ENCODE peak calls at places on chromosomes 4 and X, in eight cellular contexts. One of them, this sample, is unnamed.

GRCh38 chr4:10183462-10183861 is 66.9 kb upstream of the WDR1 start:
- DNase-seq in sigmoid colon: no peak
- DNase-seq in upper lobe of left lung: no peak
- DNase-seq in stomach: no peak
- DNase-seq in tibial nerve: no peak
- DNase-seq in GM12878: no peak
- DNase-seq in A549: no peak
- DNase-seq in transverse colon: no peak
- DNase-seq in this sample: no peak

GRCh38 chrX:10395179-10395578 is 225.2 kb downstream of the MID1 start:
- DNase-seq in GM12878: no peak
- DNase-seq in A549: no peak
- DNase-seq in sigmoid colon: no peak
- DNase-seq in upper lobe of left lung: no peak
- DNase-seq in stomach: no peak
- DNase-seq in tibial nerve: no peak
- DNase-seq in transverse colon: no peak
- DNase-seq in this sample: no peak

GRCh38 chr4:40587826-40588225 is 41.8 kb downstream of the RBM47 start:
- DNase-seq in stomach: peak
- DNase-seq in sigmoid colon: no peak
- DNase-seq in GM12878: no peak
- DNase-seq in transverse colon: no peak
- DNase-seq in A549: no peak
- DNase-seq in upper lobe of left lung: peak
- DNase-seq in tibial nerve: no peak
- DNase-seq in this sample: no peak

GRCh38 chr4:150244600-150244999 is 166.4 kb downstream of the DCLK2 start:
- DNase-seq in tibial nerve: no peak
- DNase-seq in transverse colon: no peak
- DNase-seq in A549: peak
- DNase-seq in GM12878: no peak
- DNase-seq in stomach: no peak
- DNase-seq in upper lobe of left lung: no peak
- DNase-seq in sigmoid colon: no peak
- DNase-seq in this sample: no peak

GRCh38 chr4:185847352-185848078 is 35.5 kb upstream of the SORBS2 start:
- DNase-seq in upper lobe of left lung: no peak
- DNase-seq in tibial nerve: no peak
- DNase-seq in transverse colon: no peak
- DNase-seq in GM12878: no peak
- DNase-seq in A549: peak
- DNase-seq in sigmoid colon: no peak
- DNase-seq in stomach: no peak
- DNase-seq in this sample: no peak

GRCh38 chr4:160983035-160983434 is 1180.8 kb downstream of the FSTL5 start:
- DNase-seq in tibial nerve: no peak
- DNase-seq in transverse colon: no peak
- DNase-seq in A549: no peak
- DNase-seq in sigmoid colon: no peak
- DNase-seq in upper lobe of left lung: no peak
- DNase-seq in stomach: no peak
- DNase-seq in GM12878: no peak
- DNase-seq in this sample: no peak

GRCh38 chrX:314049-314448 is 4.5 kb downstream of the GTPBP6 start:
- DNase-seq in transverse colon: no peak
- DNase-seq in upper lobe of left lung: no peak
- DNase-seq in GM12878: no peak
- DNase-seq in A549: no peak
- DNase-seq in sigmoid colon: peak
- DNase-seq in stomach: no peak
- DNase-seq in tibial nerve: no peak
- DNase-seq in this sample: no peak

GRCh38 chrX:47172549-47172948 is 21.1 kb upstream of the UBA1 start:
- DNase-seq in A549: no peak
- DNase-seq in GM12878: no peak
- DNase-seq in stomach: peak
- DNase-seq in transverse colon: no peak
- DNase-seq in sigmoid colon: no peak
- DNase-seq in tibial nerve: no peak
- DNase-seq in upper lobe of left lung: no peak
- DNase-seq in this sample: no peak

GRCh38 chr4:56552273-56552672 is 46.7 kb downstream of the ARL9 start:
- DNase-seq in transverse colon: no peak
- DNase-seq in upper lobe of left lung: no peak
- DNase-seq in stomach: no peak
- DNase-seq in sigmoid colon: no peak
- DNase-seq in tibial nerve: no peak
- DNase-seq in A549: no peak
- DNase-seq in GM12878: no peak
- DNase-seq in this sample: no peak

GRCh38 chrX:145630081-145630480 is 187.5 kb upstream of the SLITRK2 start:
- DNase-seq in upper lobe of left lung: no peak
- DNase-seq in stomach: no peak
- DNase-seq in GM12878: no peak
- DNase-seq in sigmoid colon: no peak
- DNase-seq in A549: no peak
- DNase-seq in transverse colon: no peak
- DNase-seq in tibial nerve: no peak
- DNase-seq in this sample: no peak

GRCh38 chr4:140862182-140862442 is 105.9 kb upstream of the TBC1D9 start:
- DNase-seq in GM12878: no peak
- DNase-seq in stomach: no peak
- DNase-seq in upper lobe of left lung: no peak
- DNase-seq in tibial nerve: no peak
- DNase-seq in A549: no peak
- DNase-seq in sigmoid colon: no peak
- DNase-seq in transverse colon: no peak
- DNase-seq in this sample: no peak

GRCh38 chrX:129759576-129760061 is 20.1 kb upstream of the SASH3 start:
- DNase-seq in transverse colon: peak
- DNase-seq in stomach: peak
- DNase-seq in upper lobe of left lung: peak
- DNase-seq in GM12878: no peak
- DNase-seq in sigmoid colon: no peak
- DNase-seq in A549: peak
- DNase-seq in tibial nerve: peak
- DNase-seq in this sample: no peak

GRCh38 chr4:139822391-139822790 is 156.8 kb downstream of the MGST2 start:
- DNase-seq in tibial nerve: no peak
- DNase-seq in stomach: no peak
- DNase-seq in upper lobe of left lung: no peak
- DNase-seq in GM12878: no peak
- DNase-seq in sigmoid colon: no peak
- DNase-seq in transverse colon: no peak
- DNase-seq in A549: no peak
- DNase-seq in this sample: no peak

GRCh38 chrX:7586126-7586525 is 256.8 kb upstream of the VCX start:
- DNase-seq in upper lobe of left lung: no peak
- DNase-seq in sigmoid colon: no peak
- DNase-seq in stomach: no peak
- DNase-seq in GM12878: no peak
- DNase-seq in A549: no peak
- DNase-seq in transverse colon: no peak
- DNase-seq in tibial nerve: no peak
- DNase-seq in this sample: no peak

GRCh38 chr4:36322921-36323354 is 41.5 kb downstream of the DTHD1 start:
- DNase-seq in upper lobe of left lung: no peak
- DNase-seq in tibial nerve: no peak
- DNase-seq in sigmoid colon: no peak
- DNase-seq in stomach: no peak
- DNase-seq in A549: no peak
- DNase-seq in transverse colon: no peak
- DNase-seq in GM12878: peak
- DNase-seq in this sample: no peak

GRCh38 chrX:34873500-34874225 is 68.9 kb upstream of the FAM47B start:
- DNase-seq in tibial nerve: no peak
- DNase-seq in A549: no peak
- DNase-seq in upper lobe of left lung: no peak
- DNase-seq in stomach: no peak
- DNase-seq in transverse colon: no peak
- DNase-seq in sigmoid colon: no peak
- DNase-seq in GM12878: no peak
- DNase-seq in this sample: no peak

GRCh38 chr4:113646456-113646809 is 115.1 kb downstream of the CAMK2D start:
- DNase-seq in A549: peak
- DNase-seq in upper lobe of left lung: no peak
- DNase-seq in stomach: no peak
- DNase-seq in sigmoid colon: no peak
- DNase-seq in GM12878: no peak
- DNase-seq in transverse colon: peak
- DNase-seq in tibial nerve: no peak
- DNase-seq in this sample: no peak

GRCh38 chrX:37825225-37825842 is 22.0 kb downstream of the DYNLT3 start:
- DNase-seq in transverse colon: peak
- DNase-seq in stomach: peak
- DNase-seq in A549: peak
- DNase-seq in sigmoid colon: peak
- DNase-seq in upper lobe of left lung: peak
- DNase-seq in tibial nerve: peak
- DNase-seq in GM12878: no peak
- DNase-seq in this sample: peak

GRCh38 chrX:15645266-15645665 is 19.3 kb downstream of the CLTRN start:
- DNase-seq in upper lobe of left lung: no peak
- DNase-seq in tibial nerve: no peak
- DNase-seq in sigmoid colon: no peak
- DNase-seq in A549: no peak
- DNase-seq in GM12878: no peak
- DNase-seq in transverse colon: no peak
- DNase-seq in stomach: no peak
- DNase-seq in this sample: no peak

GRCh38 chr4:17662694-17663093 is 48.3 kb downstream of the MED28 start:
- DNase-seq in A549: no peak
- DNase-seq in upper lobe of left lung: no peak
- DNase-seq in sigmoid colon: no peak
- DNase-seq in stomach: no peak
- DNase-seq in transverse colon: no peak
- DNase-seq in tibial nerve: no peak
- DNase-seq in GM12878: no peak
- DNase-seq in this sample: no peak

DNA sequence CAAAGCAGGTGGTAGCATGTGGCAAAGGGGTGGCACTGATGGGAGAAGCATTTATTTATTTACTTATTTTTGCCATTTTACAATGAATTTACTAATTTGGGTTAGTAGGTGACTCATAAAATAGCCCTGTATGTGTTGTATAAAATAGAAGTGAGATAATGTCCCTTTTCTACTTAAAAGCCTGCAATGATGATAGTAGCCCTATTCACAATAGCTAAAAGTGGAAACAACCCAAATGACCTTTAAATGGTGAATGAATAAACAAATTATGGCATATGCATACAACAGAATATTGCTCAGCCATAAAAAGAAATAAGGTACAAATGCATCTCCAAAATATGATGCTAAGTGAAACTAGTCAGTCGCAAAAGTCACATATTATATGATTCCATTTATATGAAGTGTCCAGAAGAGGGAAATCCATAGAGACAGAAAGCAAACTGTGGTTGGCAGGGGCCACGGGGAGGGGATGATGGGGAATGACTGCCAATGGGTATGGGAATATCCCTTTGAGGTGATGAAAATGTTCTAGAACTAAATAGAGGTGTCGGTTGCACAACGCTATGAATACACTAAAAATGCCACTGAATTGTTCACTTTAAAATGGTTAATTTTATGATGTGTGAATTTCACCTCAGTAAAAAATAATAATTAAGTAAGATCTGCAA is 35.8 kb upstream of the FAM9C start:
- DNase-seq in upper lobe of left lung: no peak
- DNase-seq in sigmoid colon: no peak
- DNase-seq in transverse colon: no peak
- DNase-seq in tibial nerve: no peak
- DNase-seq in stomach: no peak
- DNase-seq in A549: no peak
- DNase-seq in GM12878: no peak
- DNase-seq in this sample: no peak
- TF ChIP-seq EP300 in upper lobe of left lung: no peak
- TF ChIP-seq EP300 in sigmoid colon: no peak
- TF ChIP-seq EP300 in transverse colon: no peak
- TF ChIP-seq EP300 in tibial nerve: no peak
- TF ChIP-seq EP300 in stomach: no peak
- TF ChIP-seq EP300 in A549: no peak
- TF ChIP-seq EP300 in GM12878: no peak
- TF ChIP-seq EP300 in this sample: no peak

GRCh38 chr4:7067523-7068278 is at the start of gene GRPEL1:
- DNase-seq in A549: peak
- DNase-seq in GM12878: peak
- DNase-seq in tibial nerve: peak
- DNase-seq in transverse colon: peak
- DNase-seq in stomach: peak
- DNase-seq in upper lobe of left lung: peak
- DNase-seq in sigmoid colon: peak
- DNase-seq in this sample: peak

GRCh38 chr4:7068883-7069282 is 1.0 kb upstream of the GRPEL1 start:
- DNase-seq in upper lobe of left lung: no peak
- DNase-seq in transverse colon: no peak
- DNase-seq in A549: no peak
- DNase-seq in stomach: no peak
- DNase-seq in sigmoid colon: peak
- DNase-seq in GM12878: no peak
- DNase-seq in tibial nerve: no peak
- DNase-seq in this sample: no peak

GRCh38 chr4:7066493-7066892 is 1.4 kb downstream of the GRPEL1 start:
- DNase-seq in A549: no peak
- DNase-seq in GM12878: no peak
- DNase-seq in tibial nerve: no peak
- DNase-seq in sigmoid colon: peak
- DNase-seq in upper lobe of left lung: no peak
- DNase-seq in stomach: no peak
- DNase-seq in transverse colon: peak
- DNase-seq in this sample: peak

GRCh38 chr4:7067147-7067522 is 729 bp downstream of the GRPEL1 start:
- DNase-seq in sigmoid colon: no peak
- DNase-seq in upper lobe of left lung: peak
- DNase-seq in GM12878: no peak
- DNase-seq in A549: peak
- DNase-seq in stomach: peak
- DNase-seq in transverse colon: peak
- DNase-seq in tibial nerve: no peak
- DNase-seq in this sample: no peak

GRCh38 chr4:7068279-7068842 is 497 bp upstream of the GRPEL1 start:
- DNase-seq in transverse colon: no peak
- DNase-seq in GM12878: no peak
- DNase-seq in A549: no peak
- DNase-seq in stomach: no peak
- DNase-seq in tibial nerve: no peak
- DNase-seq in upper lobe of left lung: no peak
- DNase-seq in sigmoid colon: no peak
- DNase-seq in this sample: no peak
- TF ChIP-seq POLR2A in transverse colon: no peak
- TF ChIP-seq POLR2A in GM12878: peak
- TF ChIP-seq POLR2A in A549: peak
- TF ChIP-seq POLR2A in stomach: no peak
- TF ChIP-seq POLR2A in tibial nerve: peak
- TF ChIP-seq POLR2A in upper lobe of left lung: peak
- TF ChIP-seq POLR2A in sigmoid colon: no peak
- TF ChIP-seq POLR2A in this sample: peak

GRCh38 chr4:183291070-183291469 is 29.0 kb downstream of the CLDN22 start:
- DNase-seq in sigmoid colon: no peak
- DNase-seq in tibial nerve: no peak
- DNase-seq in GM12878: no peak
- DNase-seq in transverse colon: no peak
- DNase-seq in stomach: no peak
- DNase-seq in A549: no peak
- DNase-seq in upper lobe of left lung: no peak
- DNase-seq in this sample: no peak
- TF ChIP-seq EP300 in sigmoid colon: no peak
- TF ChIP-seq EP300 in tibial nerve: no peak
- TF ChIP-seq EP300 in GM12878: no peak
- TF ChIP-seq EP300 in transverse colon: no peak
- TF ChIP-seq EP300 in stomach: no peak
- TF ChIP-seq EP300 in A549: no peak
- TF ChIP-seq EP300 in upper lobe of left lung: no peak
- TF ChIP-seq EP300 in this sample: no peak

GRCh38 chrX:55451990-55452824 is at the start of gene MAGEH1:
- DNase-seq in GM12878: peak
- DNase-seq in sigmoid colon: peak
- DNase-seq in transverse colon: peak
- DNase-seq in upper lobe of left lung: peak
- DNase-seq in tibial nerve: peak
- DNase-seq in stomach: peak
- DNase-seq in A549: peak
- DNase-seq in this sample: peak
- TF ChIP-seq POLR2A in GM12878: peak
- TF ChIP-seq POLR2A in sigmoid colon: peak
- TF ChIP-seq POLR2A in transverse colon: peak
- TF ChIP-seq POLR2A in upper lobe of left lung: peak
- TF ChIP-seq POLR2A in tibial nerve: peak
- TF ChIP-seq POLR2A in stomach: no peak
- TF ChIP-seq POLR2A in A549: peak
- TF ChIP-seq POLR2A in this sample: no peak